ENCODE peak calls at places on chromosomes 13 and 19, in four cellular contexts. N is IMR-90, J is PC-9, K is DND-41. Q is an unnamed sample.

GRCh38 chr13:72911988-72912387 is 130.1 kb downstream of the PIBF1 start:
- DNase-seq in N (no peak), J (no peak), K (no peak), Q (no peak)

GRCh38 chr13:107275945-107276614 is 708.1 kb upstream of the ARGLU1 start:
- DNase-seq in N (no peak), J (no peak), K (no peak), Q (no peak)

GRCh38 chr19:27794444-27795042 is 1418.4 kb downstream of the UQCRFS1 start:
- DNase-seq in N (peak; percentile 47), J (peak; percentile 11), K (peak; percentile 49), Q (peak; percentile 67)

GRCh38 chr19:31905980-31906948 is 439.1 kb upstream of the ZNF507 start:
- DNase-seq in N (no peak), J (no peak), K (no peak), Q (no peak)

GRCh38 chr13:43687038-43687437 is 99.7 kb downstream of the ENOX1 start:
- DNase-seq in N (no peak), J (no peak), K (no peak), Q (no peak)

GRCh38 chr13:21957833-21958232 is 287.0 kb downstream of the FGF9 start:
- DNase-seq in N (peak; percentile 75), J (no peak), K (no peak), Q (no peak)

GRCh38 chr19:5696196-5697021 is 6.3 kb downstream of the RPL36 start:
- DNase-seq in N (no peak), J (no peak), K (no peak), Q (no peak)

GRCh38 chr19:50465986-50466771 is 10.1 kb upstream of the EMC10 start:
- DNase-seq in N (no peak), J (peak; percentile 48), K (no peak), Q (peak; percentile 82)

GRCh38 chr19:30167976-30168635 is 204.1 kb upstream of the ZNF536 start:
- DNase-seq in N (no peak), J (no peak), K (no peak), Q (no peak)

GRCh38 chr19:2768365-2769132 is 14.5 kb downstream of the SGTA start:
- DNase-seq in N (no peak), J (no peak), K (no peak), Q (no peak)

GRCh38 chr19:46426035-46426505 is 2.7 kb downstream of the PNMA8C start:
- DNase-seq in N (no peak), J (no peak), K (no peak), Q (peak; percentile 33)

GRCh38 chr19:16297575-16298178 is 26.9 kb upstream of the KLF2 start:
- DNase-seq in N (no peak), J (peak; percentile 81), K (no peak), Q (no peak)

GRCh38 chr13:68173111-68173510 is 943.0 kb upstream of the PCDH9 start:
- DNase-seq in N (no peak), J (no peak), K (no peak), Q (no peak)

GRCh38 chr13:76380436-76381065 is 505.7 kb downstream of the KCTD12 start:
- DNase-seq in N (peak; percentile 0), J (no peak), K (no peak), Q (no peak)

GRCh38 chr19:55366790-55367189 is 3.5 kb downstream of the IL11 start:
- DNase-seq in N (no peak), J (no peak), K (no peak), Q (no peak)

GRCh38 chr13:48506092-48506701 is 26.7 kb downstream of the RCBTB2 start:
- DNase-seq in N (no peak), J (no peak), K (peak; percentile 49), Q (no peak)

GRCh38 chr19:48513289-48514122 is 1.9 kb upstream of the LMTK3 start:
- DNase-seq in N (peak; percentile 64), J (peak; percentile 62), K (peak; percentile 83), Q (peak; percentile 92)

GRCh38 chr13:93450226-93450625 is 223.6 kb downstream of the GPC6 start:
- DNase-seq in N (peak; percentile 73), J (no peak), K (no peak), Q (no peak)

GRCh38 chr13:33953781-33954180 is 135.8 kb downstream of the RFC3 start:
- DNase-seq in N (no peak), J (no peak), K (no peak), Q (no peak)

GRCh38 chr13:49629947-49630346 is 1.6 kb downstream of the ARL11 start:
- DNase-seq in N (peak; percentile 25), J (no peak), K (no peak), Q (no peak)

GRCh38 chr13:77389617-77389984 is 62.7 kb upstream of the MYCBP2 start:
- DNase-seq in N (no peak), J (no peak), K (no peak), Q (no peak)

GRCh38 chr19:43467730-43468129 is 2.3 kb upstream of the LYPD3 start:
- DNase-seq in N (peak; percentile 70), J (no peak), K (no peak), Q (no peak)

GRCh38 chr19:12880551-12881171 is 588 bp downstream of the DNASE2 start:
- DNase-seq in N (peak; percentile 6), J (no peak), K (peak; percentile 29), Q (peak; percentile 69)

GRCh38 chr13:112790735-112791641 is 101.2 kb downstream of the ATP11A start:
- DNase-seq in N (peak; percentile 64), J (no peak), K (no peak), Q (no peak)

GRCh38 chr13:109332501-109333499 is 453.6 kb downstream of the IRS2 start:
- DNase-seq in N (no peak), J (no peak), K (no peak), Q (no peak)

GRCh38 chr19:5977222-5977784 is 637 bp downstream of the RANBP3 start:
- DNase-seq in N (no peak), J (no peak), K (no peak), Q (no peak)

DNA sequence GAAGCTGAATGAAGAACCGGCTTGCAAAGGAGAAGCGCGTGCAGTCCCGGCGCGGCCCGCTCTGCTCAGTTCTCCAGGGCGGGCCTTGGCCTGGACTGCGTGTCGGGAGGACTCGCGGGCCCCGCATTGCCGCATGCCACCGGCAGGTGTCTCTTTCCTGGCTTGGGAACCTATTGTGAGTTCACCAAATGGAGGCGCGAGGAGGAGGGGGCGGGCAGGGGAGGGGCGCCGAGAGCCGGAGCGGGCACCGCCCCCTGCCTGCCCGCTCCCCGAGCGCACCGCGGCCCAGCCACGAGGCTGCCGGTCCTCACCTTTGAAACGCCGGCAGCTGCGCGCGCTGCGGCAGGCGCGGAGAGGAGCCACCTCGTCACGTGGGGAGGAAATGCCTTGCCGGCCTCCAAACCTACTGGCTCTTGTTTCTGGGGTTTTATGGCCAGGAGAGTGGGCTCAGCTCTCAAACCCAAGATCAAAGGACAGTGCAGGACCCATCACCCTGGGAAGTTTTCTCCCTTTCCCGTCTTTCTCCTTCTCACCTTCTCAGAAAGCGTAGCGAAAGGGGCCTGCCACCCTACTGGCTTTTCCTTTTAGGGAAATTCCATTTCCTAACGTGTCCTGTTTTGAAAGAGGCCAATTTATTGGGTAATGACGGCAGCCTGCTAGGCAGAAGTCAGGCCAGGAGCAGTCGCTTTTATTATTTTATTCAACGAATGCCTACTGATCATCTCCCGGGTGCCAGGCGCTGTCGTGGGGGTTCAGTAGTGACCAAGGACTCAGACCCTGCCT is 13.8 kb upstream of the UBE2L5 start:
- DNase-seq in N (peak; percentile 79), J (peak; percentile 79), K (no peak), Q (peak; percentile 96)
- TF ChIP-seq CTCF in N (peak; percentile 57), J (peak; percentile 68), K (no peak), Q (peak; percentile 79)

GRCh38 chr13:40271511-40271910 is 394.9 kb downstream of the FOXO1 start:
- DNase-seq in N (no peak), J (no peak), K (no peak), Q (no peak)

GRCh38 chr13:40271931-40272775 is 394.3 kb downstream of the FOXO1 start:
- DNase-seq in N (peak; percentile 22), J (peak; percentile 74), K (no peak), Q (no peak)

GRCh38 chr13:40273173-40274000 is 393.1 kb downstream of the FOXO1 start:
- DNase-seq in N (no peak), J (no peak), K (no peak), Q (no peak)

GRCh38 chr13:40275155-40275554 is 391.3 kb downstream of the FOXO1 start:
- DNase-seq in N (no peak), J (no peak), K (no peak), Q (no peak)

DNA sequence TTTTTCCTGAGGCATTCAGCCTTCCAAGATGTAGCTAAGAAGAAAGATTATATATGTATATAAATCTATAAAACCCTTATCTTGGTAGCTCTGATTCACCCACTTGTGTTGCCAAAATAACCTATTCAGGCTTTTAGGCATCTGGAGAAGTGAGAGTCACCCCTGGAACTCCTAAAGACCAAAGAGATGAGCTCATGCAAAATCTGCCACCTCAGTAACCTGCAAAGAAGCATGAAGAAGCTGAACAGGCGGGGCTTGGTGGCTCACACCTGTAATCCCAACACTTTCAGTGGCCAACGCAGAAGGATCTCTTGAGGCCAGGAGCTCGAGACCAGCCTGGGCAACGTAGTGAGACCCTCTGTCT is 393.7 kb downstream of the FOXO1 start:
- DNase-seq in N (peak; percentile 8), J (peak; percentile 19), K (no peak), Q (no peak)
- H3K4me2 ChIP-seq in N (no peak overlapping the region), J (peak overlapping the region; percentile 53), K (no peak overlapping the region), Q (no peak overlapping the region)

GRCh38 chr19:1590641-1591397 is 1.8 kb downstream of the MBD3 start:
- DNase-seq in N (no peak), J (no peak), K (peak; percentile 53), Q (peak; percentile 54)
- TF ChIP-seq CTCF in N (peak; percentile 37), J (no peak), K (peak; percentile 44), Q (peak; percentile 31)

DNA sequence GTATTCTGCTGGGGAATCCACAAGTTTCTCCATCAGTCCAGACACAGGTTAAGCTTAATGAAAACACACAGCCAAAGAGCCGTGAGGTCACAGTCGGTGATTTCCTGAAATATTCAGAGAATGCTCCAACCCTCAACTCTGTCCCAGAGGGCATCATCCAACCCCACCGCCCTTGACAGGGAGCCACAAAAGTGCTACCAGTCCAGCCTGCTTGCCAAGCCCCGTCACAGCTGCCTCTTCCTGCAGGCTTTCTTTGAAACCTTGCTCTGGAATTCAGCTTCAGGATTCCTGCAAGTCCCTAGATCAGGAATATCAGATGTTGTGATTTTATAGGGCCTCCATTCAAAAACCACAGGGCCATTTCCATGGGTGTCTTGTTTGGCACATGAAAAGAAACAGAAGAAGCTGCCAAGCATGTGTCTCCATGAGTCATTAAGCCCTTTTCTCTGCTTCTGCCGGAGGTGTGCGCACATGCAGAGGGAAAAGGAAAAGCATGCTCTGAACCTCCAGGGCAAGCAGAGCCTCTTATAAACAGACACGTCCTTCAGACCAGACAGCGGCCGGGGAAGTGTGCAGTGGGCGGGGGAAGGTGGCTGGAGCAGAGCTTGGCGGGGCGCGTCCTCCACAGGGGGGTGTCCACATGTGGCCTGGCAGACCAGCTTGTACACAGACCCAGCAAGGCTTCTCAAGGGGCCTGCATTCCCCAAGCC is 164.7 kb downstream of the KATNAL1 start:
- DNase-seq in N (peak; percentile 99), J (peak; percentile 87), K (no peak), Q (no peak)
- H3K4me2 ChIP-seq in N (peak overlapping the region; percentile 22), J (peak overlapping the region; percentile 46), K (no peak overlapping the region), Q (no peak overlapping the region)